ENCODE peak calls at places on chromosomes 2 and 18, in ten cellular contexts. One of them, this sample, is unnamed.

GRCh38 chr2:233764264-233764663 is 4.2 kb downstream of the UGT1A1 start:
- DNase-seq in right lobe of liver: peak
- DNase-seq in Peyer's patch: peak
- DNase-seq in uterus: no peak
- DNase-seq in ovary: no peak
- DNase-seq in transverse colon: peak
- DNase-seq in IMR-90: peak
- DNase-seq in tibial nerve: no peak
- DNase-seq in lower leg skin: no peak
- DNase-seq in stomach: no peak
- DNase-seq in this sample: no peak

GRCh38 chr2:159775006-159775405 is 23.0 kb downstream of the CD302 start:
- DNase-seq in right lobe of liver: no peak
- DNase-seq in Peyer's patch: no peak
- DNase-seq in uterus: no peak
- DNase-seq in ovary: no peak
- DNase-seq in transverse colon: no peak
- DNase-seq in IMR-90: peak
- DNase-seq in tibial nerve: no peak
- DNase-seq in lower leg skin: no peak
- DNase-seq in stomach: no peak
- DNase-seq in this sample: no peak

GRCh38 chr2:98454500-98455235 is 10.0 kb downstream of the INPP4A start:
- DNase-seq in right lobe of liver: no peak
- DNase-seq in Peyer's patch: no peak
- DNase-seq in uterus: no peak
- DNase-seq in ovary: no peak
- DNase-seq in transverse colon: no peak
- DNase-seq in IMR-90: peak
- DNase-seq in tibial nerve: no peak
- DNase-seq in lower leg skin: peak
- DNase-seq in stomach: no peak
- DNase-seq in this sample: peak

GRCh38 chr2:85445316-85446295 is 27.1 kb downstream of the SH2D6 start:
- DNase-seq in right lobe of liver: peak
- DNase-seq in Peyer's patch: no peak
- DNase-seq in uterus: peak
- DNase-seq in ovary: peak
- DNase-seq in transverse colon: no peak
- DNase-seq in IMR-90: peak
- DNase-seq in tibial nerve: no peak
- DNase-seq in lower leg skin: no peak
- DNase-seq in stomach: no peak
- DNase-seq in this sample: no peak

GRCh38 chr2:201260302-201260800 is at the start of gene CASP8:
- DNase-seq in right lobe of liver: no peak
- DNase-seq in Peyer's patch: no peak
- DNase-seq in uterus: peak
- DNase-seq in ovary: no peak
- DNase-seq in transverse colon: peak
- DNase-seq in IMR-90: peak
- DNase-seq in tibial nerve: no peak
- DNase-seq in lower leg skin: no peak
- DNase-seq in stomach: peak
- DNase-seq in this sample: no peak

GRCh38 chr2:133676392-133677130 is 108.3 kb upstream of the NCKAP5 start:
- DNase-seq in right lobe of liver: no peak
- DNase-seq in Peyer's patch: no peak
- DNase-seq in uterus: no peak
- DNase-seq in ovary: no peak
- DNase-seq in transverse colon: no peak
- DNase-seq in IMR-90: peak
- DNase-seq in tibial nerve: no peak
- DNase-seq in lower leg skin: no peak
- DNase-seq in stomach: no peak
- DNase-seq in this sample: no peak

GRCh38 chr2:217643814-217644301 is 358.9 kb downstream of the TNS1 start:
- DNase-seq in right lobe of liver: no peak
- DNase-seq in Peyer's patch: no peak
- DNase-seq in uterus: no peak
- DNase-seq in ovary: no peak
- DNase-seq in transverse colon: no peak
- DNase-seq in IMR-90: no peak
- DNase-seq in tibial nerve: no peak
- DNase-seq in lower leg skin: no peak
- DNase-seq in stomach: no peak
- DNase-seq in this sample: no peak

GRCh38 chr2:241035818-241036396 is 37.5 kb downstream of the SNED1 start:
- DNase-seq in right lobe of liver: no peak
- DNase-seq in Peyer's patch: peak
- DNase-seq in uterus: no peak
- DNase-seq in ovary: no peak
- DNase-seq in transverse colon: no peak
- DNase-seq in IMR-90: no peak
- DNase-seq in tibial nerve: no peak
- DNase-seq in lower leg skin: no peak
- DNase-seq in stomach: no peak
- DNase-seq in this sample: no peak

GRCh38 chr2:36489296-36489695 is 108.7 kb downstream of the FEZ2 start:
- DNase-seq in right lobe of liver: no peak
- DNase-seq in Peyer's patch: no peak
- DNase-seq in uterus: no peak
- DNase-seq in ovary: no peak
- DNase-seq in transverse colon: no peak
- DNase-seq in IMR-90: peak
- DNase-seq in tibial nerve: no peak
- DNase-seq in lower leg skin: no peak
- DNase-seq in stomach: no peak
- DNase-seq in this sample: no peak

GRCh38 chr18:40348196-40348595 is 1606.8 kb upstream of the PIK3C3 start:
- DNase-seq in right lobe of liver: no peak
- DNase-seq in Peyer's patch: no peak
- DNase-seq in uterus: no peak
- DNase-seq in ovary: no peak
- DNase-seq in transverse colon: no peak
- DNase-seq in IMR-90: no peak
- DNase-seq in tibial nerve: no peak
- DNase-seq in lower leg skin: no peak
- DNase-seq in stomach: no peak
- DNase-seq in this sample: no peak

GRCh38 chr2:205929445-205930027 is 156.4 kb downstream of the INO80D start:
- DNase-seq in right lobe of liver: peak
- DNase-seq in Peyer's patch: peak
- DNase-seq in uterus: no peak
- DNase-seq in ovary: no peak
- DNase-seq in transverse colon: peak
- DNase-seq in IMR-90: no peak
- DNase-seq in tibial nerve: no peak
- DNase-seq in lower leg skin: no peak
- DNase-seq in stomach: peak
- DNase-seq in this sample: no peak

DNA sequence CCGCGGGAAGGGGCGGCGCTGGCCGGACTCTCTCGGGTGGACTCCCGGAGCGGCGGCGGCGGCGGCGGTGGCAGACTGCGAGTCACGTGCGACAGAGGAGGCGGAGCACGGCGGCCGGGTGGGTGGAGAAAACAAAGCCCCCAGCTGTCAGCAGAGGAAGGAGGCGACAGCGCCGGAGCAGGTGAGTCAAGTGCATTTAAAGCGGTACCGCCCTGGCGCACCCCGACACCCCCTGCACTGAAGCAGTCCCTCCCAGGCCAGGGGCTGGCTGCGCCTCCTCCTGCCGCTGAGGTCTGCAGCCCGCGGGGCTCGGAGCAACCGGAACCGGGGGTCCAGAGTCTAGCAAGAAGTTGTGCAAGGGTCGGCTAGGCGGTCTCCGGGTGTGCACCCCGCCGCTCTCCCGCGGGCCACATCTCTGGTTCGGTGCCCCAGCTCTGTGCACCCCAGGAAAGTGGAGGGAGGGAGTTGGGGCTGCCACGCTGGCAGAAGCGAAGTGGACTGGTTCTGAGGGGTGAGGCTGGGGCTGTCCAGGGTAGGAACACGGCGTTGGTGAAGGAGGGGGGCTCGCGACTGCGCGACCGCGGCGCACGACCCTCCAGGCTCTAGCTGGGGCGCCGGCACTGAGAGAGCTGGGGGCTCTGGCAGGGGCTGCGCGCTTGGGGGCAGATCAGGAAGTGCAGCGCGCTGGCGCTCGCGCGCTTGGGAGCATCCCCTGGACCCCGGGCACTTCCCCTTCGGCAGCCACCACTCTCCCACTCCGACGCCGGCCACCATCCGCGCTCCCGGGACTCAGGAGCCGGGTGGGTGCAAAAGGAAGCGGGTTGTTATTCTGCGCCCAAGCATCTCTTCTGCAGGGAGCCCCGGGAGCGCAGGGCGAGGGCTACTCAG is 64.1 kb upstream of the MAPRE2 start:
- DNase-seq in right lobe of liver: peak
- DNase-seq in Peyer's patch: peak
- DNase-seq in uterus: peak
- DNase-seq in ovary: peak
- DNase-seq in transverse colon: peak
- DNase-seq in IMR-90: peak
- DNase-seq in tibial nerve: peak
- DNase-seq in lower leg skin: peak
- DNase-seq in stomach: peak
- DNase-seq in this sample: peak
- TF ChIP-seq POLR2A in right lobe of liver: peak
- TF ChIP-seq POLR2A in Peyer's patch: peak
- TF ChIP-seq POLR2A in uterus: no peak
- TF ChIP-seq POLR2A in ovary: no peak
- TF ChIP-seq POLR2A in transverse colon: peak
- TF ChIP-seq POLR2A in IMR-90: no peak
- TF ChIP-seq POLR2A in tibial nerve: no peak
- TF ChIP-seq POLR2A in lower leg skin: no peak
- TF ChIP-seq POLR2A in stomach: no peak
- TF ChIP-seq POLR2A in this sample: no peak

GRCh38 chr18:56162871-56163270 is 475.5 kb downstream of the TXNL1 start:
- DNase-seq in right lobe of liver: no peak
- DNase-seq in Peyer's patch: no peak
- DNase-seq in uterus: no peak
- DNase-seq in ovary: no peak
- DNase-seq in transverse colon: no peak
- DNase-seq in IMR-90: no peak
- DNase-seq in tibial nerve: no peak
- DNase-seq in lower leg skin: no peak
- DNase-seq in stomach: no peak
- DNase-seq in this sample: no peak
- TF ChIP-seq POLR2A in right lobe of liver: no peak
- TF ChIP-seq POLR2A in Peyer's patch: no peak
- TF ChIP-seq POLR2A in uterus: no peak
- TF ChIP-seq POLR2A in ovary: no peak
- TF ChIP-seq POLR2A in transverse colon: no peak
- TF ChIP-seq POLR2A in IMR-90: no peak
- TF ChIP-seq POLR2A in tibial nerve: no peak
- TF ChIP-seq POLR2A in lower leg skin: no peak
- TF ChIP-seq POLR2A in stomach: no peak
- TF ChIP-seq POLR2A in this sample: no peak

DNA sequence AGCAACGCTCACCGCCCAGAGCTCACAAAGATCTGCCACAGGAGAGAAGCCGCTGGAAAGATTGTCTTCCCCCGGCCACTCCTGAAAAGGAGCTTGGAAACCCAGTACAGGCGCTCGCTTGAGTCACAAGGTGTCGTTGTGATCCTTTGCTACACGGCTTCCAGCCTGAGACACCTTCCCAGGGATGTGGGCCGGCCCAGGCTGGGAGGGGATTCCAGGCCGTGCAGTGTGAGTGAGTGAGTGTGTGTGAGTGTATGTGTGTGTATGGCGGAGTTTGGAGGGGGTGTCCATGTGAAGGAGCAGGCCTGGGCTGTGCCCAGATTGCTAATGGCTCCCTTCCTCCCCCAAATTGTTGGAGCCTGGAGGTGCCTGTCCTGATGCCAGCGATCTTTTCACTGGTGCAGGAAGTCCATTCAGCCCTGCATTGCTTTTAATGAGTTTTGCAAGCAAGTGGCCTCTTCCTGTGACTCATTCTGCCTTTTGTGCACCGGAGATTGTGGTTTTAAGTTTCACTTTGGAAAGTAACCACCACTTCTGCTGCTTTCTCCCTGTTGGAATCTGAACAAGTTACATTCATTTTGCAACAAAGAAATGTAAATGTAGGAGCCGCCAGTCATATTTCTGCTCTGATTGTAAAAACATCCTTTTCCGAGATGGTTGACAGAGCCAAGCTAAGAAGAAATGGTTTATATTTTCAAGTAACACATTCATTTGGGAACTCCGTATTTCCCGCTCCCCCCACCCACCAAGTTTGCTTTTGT is 83.7 kb downstream of the LPIN1 start:
- DNase-seq in right lobe of liver: peak
- DNase-seq in Peyer's patch: no peak
- DNase-seq in uterus: peak
- DNase-seq in ovary: peak
- DNase-seq in transverse colon: peak
- DNase-seq in IMR-90: peak
- DNase-seq in tibial nerve: peak
- DNase-seq in lower leg skin: peak
- DNase-seq in stomach: peak
- DNase-seq in this sample: peak
- TF ChIP-seq POLR2A in right lobe of liver: peak
- TF ChIP-seq POLR2A in Peyer's patch: no peak
- TF ChIP-seq POLR2A in uterus: no peak
- TF ChIP-seq POLR2A in ovary: no peak
- TF ChIP-seq POLR2A in transverse colon: no peak
- TF ChIP-seq POLR2A in IMR-90: no peak
- TF ChIP-seq POLR2A in tibial nerve: no peak
- TF ChIP-seq POLR2A in lower leg skin: no peak
- TF ChIP-seq POLR2A in stomach: no peak
- TF ChIP-seq POLR2A in this sample: no peak

GRCh38 chr2:24493713-24494112 is 2.7 kb downstream of the NCOA1 start:
- DNase-seq in right lobe of liver: no peak
- DNase-seq in Peyer's patch: no peak
- DNase-seq in uterus: no peak
- DNase-seq in ovary: no peak
- DNase-seq in transverse colon: no peak
- DNase-seq in IMR-90: no peak
- DNase-seq in tibial nerve: no peak
- DNase-seq in lower leg skin: no peak
- DNase-seq in stomach: no peak
- DNase-seq in this sample: no peak

GRCh38 chr2:24489942-24490673 is 946 bp upstream of the NCOA1 start:
- DNase-seq in right lobe of liver: no peak
- DNase-seq in Peyer's patch: peak
- DNase-seq in uterus: peak
- DNase-seq in ovary: peak
- DNase-seq in transverse colon: peak
- DNase-seq in IMR-90: peak
- DNase-seq in tibial nerve: no peak
- DNase-seq in lower leg skin: no peak
- DNase-seq in stomach: no peak
- DNase-seq in this sample: peak

GRCh38 chr2:24490674-24491625 is at the start of gene NCOA1:
- DNase-seq in right lobe of liver: peak
- DNase-seq in Peyer's patch: peak
- DNase-seq in uterus: peak
- DNase-seq in ovary: peak
- DNase-seq in transverse colon: peak
- DNase-seq in IMR-90: peak
- DNase-seq in tibial nerve: peak
- DNase-seq in lower leg skin: peak
- DNase-seq in stomach: peak
- DNase-seq in this sample: peak

GRCh38 chr2:24492283-24493272 is 1.5 kb downstream of the NCOA1 start:
- DNase-seq in right lobe of liver: no peak
- DNase-seq in Peyer's patch: no peak
- DNase-seq in uterus: no peak
- DNase-seq in ovary: no peak
- DNase-seq in transverse colon: peak
- DNase-seq in IMR-90: no peak
- DNase-seq in tibial nerve: no peak
- DNase-seq in lower leg skin: no peak
- DNase-seq in stomach: no peak
- DNase-seq in this sample: no peak

GRCh38 chr2:24491626-24492282 is 700 bp downstream of the NCOA1 start:
- DNase-seq in right lobe of liver: peak
- DNase-seq in Peyer's patch: peak
- DNase-seq in uterus: peak
- DNase-seq in ovary: peak
- DNase-seq in transverse colon: peak
- DNase-seq in IMR-90: no peak
- DNase-seq in tibial nerve: no peak
- DNase-seq in lower leg skin: peak
- DNase-seq in stomach: peak
- DNase-seq in this sample: peak
- TF ChIP-seq POLR2A in right lobe of liver: peak
- TF ChIP-seq POLR2A in Peyer's patch: no peak
- TF ChIP-seq POLR2A in uterus: no peak
- TF ChIP-seq POLR2A in ovary: no peak
- TF ChIP-seq POLR2A in transverse colon: no peak
- TF ChIP-seq POLR2A in IMR-90: no peak
- TF ChIP-seq POLR2A in tibial nerve: no peak
- TF ChIP-seq POLR2A in lower leg skin: no peak
- TF ChIP-seq POLR2A in stomach: no peak
- TF ChIP-seq POLR2A in this sample: peak

This sample was measured in H54.